ENCODE peak calls at places on chromosome 1, in five cellular contexts. F, J, N, M and W are unnamed samples.

GRCh38 chr1:242827538-242827937 is 303.0 kb upstream of the PLD5 start:
- DNase-seq in F (peak), J (no peak), M (no peak), N (no peak), W (no peak)

GRCh38 chr1:91851130-91852010 is 34.6 kb downstream of the TGFBR3 start:
- DNase-seq in N (peak), M (no peak), F (peak), J (peak), W (peak)

GRCh38 chr1:60679976-60680375 is 402.4 kb upstream of the NFIA start:
- DNase-seq in N (no peak), M (no peak), F (no peak), J (no peak), W (no peak)

GRCh38 chr1:19033926-19034680 is 77.6 kb upstream of the IFFO2 start:
- DNase-seq in F (no peak), M (no peak), J (no peak), N (no peak), W (peak)

GRCh38 chr1:12543747-12544146 is 74.3 kb downstream of the DHRS3 start:
- DNase-seq in N (no peak), M (no peak), J (no peak), F (no peak), W (no peak)

GRCh38 chr1:170967042-170967910 is 31.9 kb downstream of the MROH9 start:
- DNase-seq in M (peak), F (peak), N (no peak), J (no peak), W (peak)

GRCh38 chr1:19835573-19835972 is 20.5 kb upstream of the RNF186 start:
- DNase-seq in J (no peak), M (no peak), F (no peak), N (no peak), W (no peak)

GRCh38 chr1:36330940-36331339 is 7.5 kb upstream of the EVA1B start:
- DNase-seq in N (no peak), F (no peak), M (no peak), J (no peak), W (no peak)

GRCh38 chr1:204421441-204421840 is 9.8 kb upstream of the PPP1R15B start:
- DNase-seq in J (no peak), M (no peak), N (no peak), F (no peak), W (no peak)

GRCh38 chr1:170145691-170146676 is at the start of gene NTMT2:
- DNase-seq in M (no peak), F (peak), J (no peak), N (no peak), W (no peak)

GRCh38 chr1:92736395-92736794 is 48.5 kb downstream of the EVI5 start:
- DNase-seq in F (peak), M (no peak), J (no peak), N (no peak), W (peak)

GRCh38 chr1:214801191-214801590 is 198.2 kb downstream of the CENPF start:
- DNase-seq in N (no peak), J (no peak), F (no peak), M (no peak), W (peak)

GRCh38 chr1:213738658-213739057 is 249.1 kb upstream of the PROX1 start:
- DNase-seq in F (no peak), J (no peak), N (no peak), M (no peak), W (no peak)

GRCh38 chr1:119374208-119374877 is 5.8 kb downstream of the HAO2 start:
- DNase-seq in M (no peak), F (peak), J (no peak), N (no peak), W (no peak)

GRCh38 chr1:93694833-93695232 is 13.2 kb upstream of the BCAR3 start:
- DNase-seq in J (no peak), M (no peak), F (no peak), N (no peak), W (no peak)

GRCh38 chr1:70762386-70762785 is 285.2 kb downstream of the PTGER3 start:
- DNase-seq in N (no peak), M (no peak), F (no peak), J (no peak), W (no peak)

GRCh38 chr1:41317356-41317755 is 43.9 kb upstream of the FOXO6 start:
- DNase-seq in N (no peak), M (no peak), F (no peak), J (no peak), W (no peak)

GRCh38 chr1:201217146-201217545 is 26.5 kb downstream of the IGFN1 start:
- DNase-seq in M (no peak), F (no peak), J (peak), N (peak), W (no peak)

DNA sequence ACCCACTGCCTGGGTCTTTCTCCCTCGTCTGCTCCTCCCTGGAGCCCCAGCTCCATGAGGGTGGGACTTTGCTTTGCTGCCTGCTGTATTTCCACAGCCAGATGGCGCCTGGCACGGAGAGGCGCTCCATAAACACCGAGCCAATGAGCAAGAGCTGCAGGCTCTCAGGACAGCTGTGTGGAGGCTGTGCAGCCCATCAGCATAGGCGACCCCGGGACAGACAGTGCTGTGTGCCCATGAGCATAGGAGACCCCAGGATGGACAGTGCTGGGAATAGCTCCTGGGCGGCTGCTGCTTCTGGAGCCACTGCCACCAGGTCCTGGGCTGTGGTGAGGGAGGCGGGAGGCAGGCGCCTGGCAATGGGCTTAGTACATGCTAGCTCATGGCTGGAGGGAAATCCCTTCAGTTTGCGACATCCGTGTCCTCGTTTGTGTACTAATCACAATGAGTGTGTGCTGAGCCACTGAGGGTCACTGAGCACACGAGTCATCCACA is 29.2 kb downstream of the CEP104 start:
- DNase-seq in N (no peak), J (no peak), M (no peak), F (no peak), W (peak)
- TF ChIP-seq CTCF in N (no peak), J (no peak), M (no peak), F (no peak), W (no peak)

GRCh38 chr1:225424562-225425210 is 3.2 kb downstream of the LBR start:
- DNase-seq in N (no peak), M (no peak), J (no peak), F (no peak), W (peak)
- H3K4me3 ChIP-seq in N (no peak), M (no peak), J (no peak), F (no peak), W (peak)

GRCh38 chr1:21510113-21510493 is 880 bp downstream of the ALPL start:
- DNase-seq in J (no peak), N (no peak), M (no peak), F (no peak), W (no peak)

GRCh38 chr1:21508580-21509350 is 458 bp upstream of the ALPL start:
- DNase-seq in J (peak), N (peak), F (peak), M (peak), W (peak)

GRCh38 chr1:21507511-21508270 is 1.5 kb upstream of the ALPL start:
- DNase-seq in J (no peak), M (no peak), N (no peak), F (no peak), W (no peak)

GRCh38 chr1:21510885-21511578 is 1.8 kb downstream of the ALPL start:
- DNase-seq in N (no peak), F (no peak), M (no peak), J (no peak), W (no peak)

DNA sequence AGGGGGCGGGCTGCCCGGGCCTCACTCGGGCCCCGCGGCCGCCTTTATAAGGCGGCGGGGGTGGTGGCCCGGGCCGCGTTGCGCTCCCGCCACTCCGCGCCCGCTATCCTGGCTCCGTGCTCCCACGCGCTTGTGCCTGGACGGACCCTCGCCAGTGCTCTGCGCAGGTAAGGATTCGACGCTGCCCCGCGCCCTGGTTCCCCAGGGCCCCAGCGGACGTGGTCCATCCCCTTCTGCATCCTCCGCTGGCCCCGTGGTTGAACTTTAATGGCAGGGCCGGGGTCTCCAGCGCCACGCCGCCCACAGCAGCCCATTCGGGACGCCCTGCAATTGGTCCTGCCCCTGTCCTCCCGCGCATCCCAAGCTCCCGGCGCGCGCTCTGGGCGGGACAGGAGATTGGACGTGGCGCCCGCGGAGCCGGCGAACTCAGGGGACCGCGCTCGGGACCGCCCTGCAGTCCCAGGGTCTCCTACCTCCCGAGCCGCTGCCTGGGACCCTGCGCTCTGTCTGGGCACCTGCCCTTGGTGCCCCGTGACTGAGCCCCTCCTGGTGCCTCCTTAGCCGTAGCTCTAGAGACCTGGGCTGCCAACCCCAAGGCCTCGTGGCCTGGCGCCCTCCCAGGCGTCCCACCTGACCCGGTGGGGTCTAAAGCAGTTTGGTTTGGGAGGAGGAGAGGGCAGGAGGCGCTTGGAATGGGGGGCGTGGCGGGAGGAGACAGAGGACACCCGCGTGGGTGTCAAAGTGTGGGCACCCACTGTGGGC is at the start of gene ALPL:
- DNase-seq in J (peak), M (no peak), N (no peak), F (no peak), W (no peak)
- TF ChIP-seq CTCF in J (no peak), M (no peak), N (peak), F (no peak), W (no peak)

GRCh38 chr1:155082301-155082940 is 3.8 kb downstream of the EFNA3 start:
- DNase-seq in N (no peak), J (no peak), M (no peak), F (no peak), W (no peak)
- H3K4me3 ChIP-seq in N (no peak), J (no peak), M (no peak), F (no peak), W (no peak)

GRCh38 chr1:59072017-59072947 is 224.6 kb upstream of the FGGY start:
- DNase-seq in F (no peak), M (peak), J (no peak), N (no peak), W (no peak)
- TF ChIP-seq CTCF in F (no peak), M (peak), J (no peak), N (no peak), W (no peak)

GRCh38 chr1:24847995-24848857 is 81.8 kb downstream of the RUNX3 start:
- DNase-seq in M (peak), F (peak), J (peak), N (peak), W (peak)
- H3K4me3 ChIP-seq in M (peak), F (peak), J (peak), N (peak), W (peak)

DNA sequence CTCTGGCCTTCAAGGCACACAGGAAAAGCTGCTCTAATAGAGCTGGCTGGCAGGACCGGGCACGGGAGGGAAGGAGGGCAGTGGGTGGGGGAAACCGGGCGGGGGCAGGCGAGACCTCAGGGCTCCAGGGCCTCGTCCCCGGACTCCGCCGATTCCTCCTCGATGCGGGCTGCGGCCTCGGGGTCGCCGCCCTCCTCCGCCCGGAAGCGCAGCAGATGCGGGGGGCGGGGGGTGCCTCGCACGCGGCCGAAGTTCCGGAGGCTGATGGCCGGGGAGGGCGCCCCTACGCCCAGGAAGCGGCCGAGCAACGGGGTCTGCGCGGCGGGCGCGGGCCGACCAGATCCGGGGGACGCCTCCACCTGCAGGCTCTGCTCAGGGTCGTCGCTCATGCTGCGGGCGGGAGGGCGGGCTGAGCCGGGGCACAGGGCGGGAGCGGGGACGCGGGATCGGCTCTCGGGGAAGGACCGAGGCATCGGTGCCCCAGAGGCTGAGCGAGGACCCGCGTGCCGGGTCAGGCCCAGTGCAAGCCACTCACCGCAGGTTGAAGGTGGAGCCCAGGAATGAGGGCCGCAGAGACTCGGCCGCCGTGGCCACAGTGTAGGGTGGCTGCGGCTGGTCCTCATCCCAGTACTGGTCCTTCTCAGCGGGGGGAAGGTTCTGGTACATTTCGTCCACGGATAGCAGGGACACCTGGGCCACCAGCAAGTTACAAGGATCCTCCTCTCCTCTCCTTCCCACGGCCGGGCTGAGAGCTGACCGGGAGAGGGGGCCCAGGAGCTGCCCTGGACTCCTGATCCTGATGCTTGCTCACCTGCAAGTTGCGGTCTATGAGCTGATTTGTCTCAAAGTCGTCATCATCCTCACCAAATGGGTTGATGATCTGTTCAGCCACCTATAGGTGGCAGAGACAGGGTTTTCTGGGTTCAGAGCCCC is 3.6 kb downstream of the BEST4 start:
- DNase-seq in J (no peak), M (no peak), N (no peak), F (no peak), W (no peak)
- TF ChIP-seq CTCF in J (no peak), M (no peak), N (no peak), F (no peak), W (no peak)

DNA sequence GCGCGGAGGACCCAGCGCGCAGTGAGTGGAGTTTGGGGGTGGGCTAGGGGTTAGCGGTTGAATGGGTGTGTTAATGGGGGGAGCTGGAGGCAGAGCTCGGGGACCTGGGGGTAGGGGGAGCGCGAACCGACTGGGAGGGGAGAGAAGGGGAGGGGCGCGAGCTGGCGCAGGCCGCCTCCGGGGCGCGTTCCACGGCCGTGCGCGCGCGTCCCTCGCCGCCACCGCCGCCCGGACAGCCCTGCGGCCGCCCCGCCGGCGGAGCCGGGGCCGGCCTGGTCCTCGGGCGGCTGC is at the start of gene ADGRL2:
- DNase-seq in M (no peak), J (peak), N (no peak), F (peak), W (no peak)
- H3K4me3 ChIP-seq in M (peak), J (peak), N (peak), F (peak), W (peak)

DNA sequence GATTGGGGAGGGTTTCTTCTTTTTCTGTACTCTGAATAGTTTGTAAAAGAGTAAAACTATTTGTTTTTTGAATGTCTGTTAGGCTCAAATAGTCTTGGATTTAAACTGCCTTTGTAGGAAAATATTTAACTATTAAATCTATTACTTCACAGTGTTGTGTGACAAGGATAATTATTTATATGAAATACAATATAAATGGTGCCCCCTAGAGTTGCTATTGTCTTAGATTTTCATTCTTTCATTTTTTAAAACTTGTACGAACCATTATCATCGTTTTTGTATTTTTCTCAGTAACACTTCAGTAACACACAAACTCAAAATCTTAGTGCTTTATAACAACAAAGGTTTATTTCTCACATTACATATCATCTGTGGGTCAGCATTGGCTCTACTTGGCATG is 37.4 kb downstream of the C1orf185 start:
- DNase-seq in N (no peak), J (no peak), F (no peak), M (no peak), W (peak)
- TF ChIP-seq CTCF in N (no peak), J (peak), F (no peak), M (peak), W (peak)

DNA sequence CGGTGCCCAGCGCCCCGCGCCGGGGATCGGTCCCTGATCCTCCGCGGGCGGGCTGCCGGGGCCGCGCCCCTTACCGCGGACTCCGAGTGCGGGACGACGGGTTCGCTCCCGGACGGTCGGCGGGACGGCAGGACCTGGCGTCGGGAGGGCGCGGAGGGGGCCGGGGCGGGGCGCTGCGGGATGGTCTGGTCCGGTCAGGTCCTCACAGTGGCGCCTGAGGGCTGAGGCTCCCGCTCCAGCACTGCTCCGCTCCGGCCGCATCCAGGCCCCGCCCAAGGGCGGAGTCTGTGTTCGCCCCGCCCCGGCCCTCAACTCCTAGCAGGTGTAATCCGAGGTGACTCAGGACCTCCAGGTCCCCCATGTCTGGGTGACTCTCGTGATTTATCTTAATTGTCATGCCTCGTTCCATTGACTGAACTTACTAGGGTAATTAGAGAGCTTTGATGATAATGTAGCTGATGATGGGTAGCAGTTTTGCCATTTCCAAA is at the start of gene RAB3B:
- DNase-seq in N (no peak), F (peak), J (peak), M (peak), W (peak)
- H3K4me3 ChIP-seq in N (peak), F (peak), J (peak), M (peak), W (peak)